ENCODE peak calls at places on chromosome 16, in eight cellular contexts. One of them, this sample, is unnamed.

GRCh38 chr16:84013787-84014569 is 28.6 kb downstream of the SLC38A8 start:
- DNase-seq in CD8-positive, alpha-beta T cell: peak; percentile 34
- DNase-seq in activated T-helper 9 cell treated with anti-CD3 and anti-CD28 coated beads, Interleukin-2, amount 50 U/mL, for 16 hours: peak; percentile 7
- DNase-seq in C1 segment of cervical spinal cord: no peak
- DNase-seq in NCI-H1436: peak; percentile 99
- DNase-seq in NCI-H1417: peak; percentile 43
- DNase-seq in activated CD4-positive, alpha-beta memory T cell treated with anti-CD3 and anti-CD28 coated beads for 36 hours: peak; percentile 85
- DNase-seq in activated T-helper 1 cell treated with anti-CD3 and anti-CD28 coated beads, Interleukin-2, amount 50 U/mL, for 16 hours: peak; percentile 6
- DNase-seq in this sample: peak; percentile 37

GRCh38 chr16:69266334-69267063 is 44.7 kb upstream of the VPS4A start:
- DNase-seq in CD8-positive, alpha-beta T cell: no peak
- DNase-seq in activated T-helper 9 cell treated with anti-CD3 and anti-CD28 coated beads, Interleukin-2, amount 50 U/mL, for 16 hours: no peak
- DNase-seq in C1 segment of cervical spinal cord: no peak
- DNase-seq in NCI-H1436: no peak
- DNase-seq in NCI-H1417: no peak
- DNase-seq in activated CD4-positive, alpha-beta memory T cell treated with anti-CD3 and anti-CD28 coated beads for 36 hours: no peak
- DNase-seq in activated T-helper 1 cell treated with anti-CD3 and anti-CD28 coated beads, Interleukin-2, amount 50 U/mL, for 16 hours: no peak
- DNase-seq in this sample: no peak

GRCh38 chr16:19808061-19808621 is 76.5 kb downstream of the GPRC5B start:
- DNase-seq in CD8-positive, alpha-beta T cell: no peak
- DNase-seq in activated T-helper 9 cell treated with anti-CD3 and anti-CD28 coated beads, Interleukin-2, amount 50 U/mL, for 16 hours: no peak
- DNase-seq in C1 segment of cervical spinal cord: no peak
- DNase-seq in NCI-H1436: no peak
- DNase-seq in NCI-H1417: no peak
- DNase-seq in activated CD4-positive, alpha-beta memory T cell treated with anti-CD3 and anti-CD28 coated beads for 36 hours: peak; percentile 23
- DNase-seq in activated T-helper 1 cell treated with anti-CD3 and anti-CD28 coated beads, Interleukin-2, amount 50 U/mL, for 16 hours: no peak
- DNase-seq in this sample: no peak

GRCh38 chr16:72645526-72645925 is 402.4 kb downstream of the ZFHX3 start:
- DNase-seq in CD8-positive, alpha-beta T cell: no peak
- DNase-seq in activated T-helper 9 cell treated with anti-CD3 and anti-CD28 coated beads, Interleukin-2, amount 50 U/mL, for 16 hours: no peak
- DNase-seq in C1 segment of cervical spinal cord: no peak
- DNase-seq in NCI-H1436: no peak
- DNase-seq in NCI-H1417: no peak
- DNase-seq in activated CD4-positive, alpha-beta memory T cell treated with anti-CD3 and anti-CD28 coated beads for 36 hours: no peak
- DNase-seq in activated T-helper 1 cell treated with anti-CD3 and anti-CD28 coated beads, Interleukin-2, amount 50 U/mL, for 16 hours: no peak
- DNase-seq in this sample: no peak

GRCh38 chr16:87930456-87930855 is 5.9 kb downstream of the CA5A start:
- DNase-seq in CD8-positive, alpha-beta T cell: no peak
- DNase-seq in activated T-helper 9 cell treated with anti-CD3 and anti-CD28 coated beads, Interleukin-2, amount 50 U/mL, for 16 hours: no peak
- DNase-seq in C1 segment of cervical spinal cord: no peak
- DNase-seq in NCI-H1436: no peak
- DNase-seq in NCI-H1417: no peak
- DNase-seq in activated CD4-positive, alpha-beta memory T cell treated with anti-CD3 and anti-CD28 coated beads for 36 hours: no peak
- DNase-seq in activated T-helper 1 cell treated with anti-CD3 and anti-CD28 coated beads, Interleukin-2, amount 50 U/mL, for 16 hours: no peak
- DNase-seq in this sample: no peak

GRCh38 chr16:85204242-85205010 is 92.2 kb upstream of the CIBAR2 start:
- DNase-seq in CD8-positive, alpha-beta T cell: no peak
- DNase-seq in activated T-helper 9 cell treated with anti-CD3 and anti-CD28 coated beads, Interleukin-2, amount 50 U/mL, for 16 hours: no peak
- DNase-seq in C1 segment of cervical spinal cord: no peak
- DNase-seq in NCI-H1436: no peak
- DNase-seq in NCI-H1417: no peak
- DNase-seq in activated CD4-positive, alpha-beta memory T cell treated with anti-CD3 and anti-CD28 coated beads for 36 hours: no peak
- DNase-seq in activated T-helper 1 cell treated with anti-CD3 and anti-CD28 coated beads, Interleukin-2, amount 50 U/mL, for 16 hours: no peak
- DNase-seq in this sample: no peak

GRCh38 chr16:10777356-10777755 is 33.7 kb downstream of the NUBP1 start:
- DNase-seq in CD8-positive, alpha-beta T cell: no peak
- DNase-seq in activated T-helper 9 cell treated with anti-CD3 and anti-CD28 coated beads, Interleukin-2, amount 50 U/mL, for 16 hours: no peak
- DNase-seq in C1 segment of cervical spinal cord: no peak
- DNase-seq in NCI-H1436: no peak
- DNase-seq in NCI-H1417: no peak
- DNase-seq in activated CD4-positive, alpha-beta memory T cell treated with anti-CD3 and anti-CD28 coated beads for 36 hours: no peak
- DNase-seq in activated T-helper 1 cell treated with anti-CD3 and anti-CD28 coated beads, Interleukin-2, amount 50 U/mL, for 16 hours: no peak
- DNase-seq in this sample: no peak

GRCh38 chr16:11200523-11201063 is 55.4 kb downstream of the SOCS1 start:
- DNase-seq in CD8-positive, alpha-beta T cell: no peak
- DNase-seq in activated T-helper 9 cell treated with anti-CD3 and anti-CD28 coated beads, Interleukin-2, amount 50 U/mL, for 16 hours: no peak
- DNase-seq in C1 segment of cervical spinal cord: no peak
- DNase-seq in NCI-H1436: no peak
- DNase-seq in NCI-H1417: no peak
- DNase-seq in activated CD4-positive, alpha-beta memory T cell treated with anti-CD3 and anti-CD28 coated beads for 36 hours: no peak
- DNase-seq in activated T-helper 1 cell treated with anti-CD3 and anti-CD28 coated beads, Interleukin-2, amount 50 U/mL, for 16 hours: no peak
- DNase-seq in this sample: no peak

GRCh38 chr16:1973461-1974156 is 1.8 kb downstream of the TBL3 start:
- DNase-seq in CD8-positive, alpha-beta T cell: no peak
- DNase-seq in activated T-helper 9 cell treated with anti-CD3 and anti-CD28 coated beads, Interleukin-2, amount 50 U/mL, for 16 hours: no peak
- DNase-seq in C1 segment of cervical spinal cord: no peak
- DNase-seq in NCI-H1436: no peak
- DNase-seq in NCI-H1417: no peak
- DNase-seq in activated CD4-positive, alpha-beta memory T cell treated with anti-CD3 and anti-CD28 coated beads for 36 hours: no peak
- DNase-seq in activated T-helper 1 cell treated with anti-CD3 and anti-CD28 coated beads, Interleukin-2, amount 50 U/mL, for 16 hours: no peak
- DNase-seq in this sample: no peak

GRCh38 chr16:4514606-4515005 is 24.0 kb downstream of the CDIP1 start:
- DNase-seq in CD8-positive, alpha-beta T cell: no peak
- DNase-seq in activated T-helper 9 cell treated with anti-CD3 and anti-CD28 coated beads, Interleukin-2, amount 50 U/mL, for 16 hours: no peak
- DNase-seq in C1 segment of cervical spinal cord: no peak
- DNase-seq in NCI-H1436: no peak
- DNase-seq in NCI-H1417: no peak
- DNase-seq in activated CD4-positive, alpha-beta memory T cell treated with anti-CD3 and anti-CD28 coated beads for 36 hours: no peak
- DNase-seq in activated T-helper 1 cell treated with anti-CD3 and anti-CD28 coated beads, Interleukin-2, amount 50 U/mL, for 16 hours: no peak
- DNase-seq in this sample: no peak

GRCh38 chr16:318628-319027 is 33.9 kb downstream of the AXIN1 start:
- DNase-seq in CD8-positive, alpha-beta T cell: no peak
- DNase-seq in activated T-helper 9 cell treated with anti-CD3 and anti-CD28 coated beads, Interleukin-2, amount 50 U/mL, for 16 hours: no peak
- DNase-seq in C1 segment of cervical spinal cord: no peak
- DNase-seq in NCI-H1436: no peak
- DNase-seq in NCI-H1417: no peak
- DNase-seq in activated CD4-positive, alpha-beta memory T cell treated with anti-CD3 and anti-CD28 coated beads for 36 hours: no peak
- DNase-seq in activated T-helper 1 cell treated with anti-CD3 and anti-CD28 coated beads, Interleukin-2, amount 50 U/mL, for 16 hours: no peak
- DNase-seq in this sample: no peak

GRCh38 chr16:70789231-70789926 is 11.6 kb downstream of the VAC14 start:
- DNase-seq in CD8-positive, alpha-beta T cell: no peak
- DNase-seq in activated T-helper 9 cell treated with anti-CD3 and anti-CD28 coated beads, Interleukin-2, amount 50 U/mL, for 16 hours: no peak
- DNase-seq in C1 segment of cervical spinal cord: no peak
- DNase-seq in NCI-H1436: no peak
- DNase-seq in NCI-H1417: no peak
- DNase-seq in activated CD4-positive, alpha-beta memory T cell treated with anti-CD3 and anti-CD28 coated beads for 36 hours: no peak
- DNase-seq in activated T-helper 1 cell treated with anti-CD3 and anti-CD28 coated beads, Interleukin-2, amount 50 U/mL, for 16 hours: no peak
- DNase-seq in this sample: no peak

GRCh38 chr16:23557779-23558330 is 328 bp downstream of the UBFD1 start:
- DNase-seq in CD8-positive, alpha-beta T cell: no peak
- DNase-seq in activated T-helper 9 cell treated with anti-CD3 and anti-CD28 coated beads, Interleukin-2, amount 50 U/mL, for 16 hours: no peak
- DNase-seq in C1 segment of cervical spinal cord: no peak
- DNase-seq in NCI-H1436: no peak
- DNase-seq in NCI-H1417: no peak
- DNase-seq in activated CD4-positive, alpha-beta memory T cell treated with anti-CD3 and anti-CD28 coated beads for 36 hours: no peak
- DNase-seq in activated T-helper 1 cell treated with anti-CD3 and anti-CD28 coated beads, Interleukin-2, amount 50 U/mL, for 16 hours: peak; percentile 3
- DNase-seq in this sample: peak; percentile 14

GRCh38 chr16:12150600-12150999 is 174.1 kb downstream of the SNX29 start:
- DNase-seq in CD8-positive, alpha-beta T cell: no peak
- DNase-seq in activated T-helper 9 cell treated with anti-CD3 and anti-CD28 coated beads, Interleukin-2, amount 50 U/mL, for 16 hours: no peak
- DNase-seq in C1 segment of cervical spinal cord: no peak
- DNase-seq in NCI-H1436: no peak
- DNase-seq in NCI-H1417: no peak
- DNase-seq in activated CD4-positive, alpha-beta memory T cell treated with anti-CD3 and anti-CD28 coated beads for 36 hours: no peak
- DNase-seq in activated T-helper 1 cell treated with anti-CD3 and anti-CD28 coated beads, Interleukin-2, amount 50 U/mL, for 16 hours: no peak
- DNase-seq in this sample: no peak

GRCh38 chr16:12341423-12341822 is 364.9 kb downstream of the SNX29 start:
- DNase-seq in CD8-positive, alpha-beta T cell: no peak
- DNase-seq in activated T-helper 9 cell treated with anti-CD3 and anti-CD28 coated beads, Interleukin-2, amount 50 U/mL, for 16 hours: no peak
- DNase-seq in C1 segment of cervical spinal cord: no peak
- DNase-seq in NCI-H1436: no peak
- DNase-seq in NCI-H1417: no peak
- DNase-seq in activated CD4-positive, alpha-beta memory T cell treated with anti-CD3 and anti-CD28 coated beads for 36 hours: no peak
- DNase-seq in activated T-helper 1 cell treated with anti-CD3 and anti-CD28 coated beads, Interleukin-2, amount 50 U/mL, for 16 hours: no peak
- DNase-seq in this sample: no peak

GRCh38 chr16:89172171-89172900 is 788 bp downstream of the CDH15 start:
- DNase-seq in CD8-positive, alpha-beta T cell: no peak
- DNase-seq in activated T-helper 9 cell treated with anti-CD3 and anti-CD28 coated beads, Interleukin-2, amount 50 U/mL, for 16 hours: no peak
- DNase-seq in C1 segment of cervical spinal cord: no peak
- DNase-seq in NCI-H1436: no peak
- DNase-seq in NCI-H1417: no peak
- DNase-seq in activated CD4-positive, alpha-beta memory T cell treated with anti-CD3 and anti-CD28 coated beads for 36 hours: no peak
- DNase-seq in activated T-helper 1 cell treated with anti-CD3 and anti-CD28 coated beads, Interleukin-2, amount 50 U/mL, for 16 hours: no peak
- DNase-seq in this sample: no peak

GRCh38 chr16:11161439-11161838 is 94.6 kb downstream of the SOCS1 start:
- DNase-seq in CD8-positive, alpha-beta T cell: no peak
- DNase-seq in activated T-helper 9 cell treated with anti-CD3 and anti-CD28 coated beads, Interleukin-2, amount 50 U/mL, for 16 hours: no peak
- DNase-seq in C1 segment of cervical spinal cord: no peak
- DNase-seq in NCI-H1436: no peak
- DNase-seq in NCI-H1417: no peak
- DNase-seq in activated CD4-positive, alpha-beta memory T cell treated with anti-CD3 and anti-CD28 coated beads for 36 hours: no peak
- DNase-seq in activated T-helper 1 cell treated with anti-CD3 and anti-CD28 coated beads, Interleukin-2, amount 50 U/mL, for 16 hours: no peak
- DNase-seq in this sample: no peak

GRCh38 chr16:27677300-27677699 is 127.4 kb downstream of the KATNIP start:
- DNase-seq in CD8-positive, alpha-beta T cell: no peak
- DNase-seq in activated T-helper 9 cell treated with anti-CD3 and anti-CD28 coated beads, Interleukin-2, amount 50 U/mL, for 16 hours: no peak
- DNase-seq in C1 segment of cervical spinal cord: no peak
- DNase-seq in NCI-H1436: no peak
- DNase-seq in NCI-H1417: no peak
- DNase-seq in activated CD4-positive, alpha-beta memory T cell treated with anti-CD3 and anti-CD28 coated beads for 36 hours: no peak
- DNase-seq in activated T-helper 1 cell treated with anti-CD3 and anti-CD28 coated beads, Interleukin-2, amount 50 U/mL, for 16 hours: no peak
- DNase-seq in this sample: no peak

GRCh38 chr16:10048850-10049249 is 133.4 kb downstream of the GRIN2A start:
- DNase-seq in CD8-positive, alpha-beta T cell: no peak
- DNase-seq in activated T-helper 9 cell treated with anti-CD3 and anti-CD28 coated beads, Interleukin-2, amount 50 U/mL, for 16 hours: no peak
- DNase-seq in C1 segment of cervical spinal cord: no peak
- DNase-seq in NCI-H1436: no peak
- DNase-seq in NCI-H1417: no peak
- DNase-seq in activated CD4-positive, alpha-beta memory T cell treated with anti-CD3 and anti-CD28 coated beads for 36 hours: no peak
- DNase-seq in activated T-helper 1 cell treated with anti-CD3 and anti-CD28 coated beads, Interleukin-2, amount 50 U/mL, for 16 hours: no peak
- DNase-seq in this sample: no peak